ENCODE peak calls at places on chromosomes 6 and 20, in four cellular contexts. A is right cardiac atrium; F is activated naive CD8-positive, alpha-beta T cell treated with anti-CD3 and anti-CD28 coated beads, Interleukin-2, amount 10 ng/mL, durations not matched to agents 7 days and 5 days; H is naive thymus-derived CD8-positive, alpha-beta T cell. J is an unnamed sample.

GRCh38 chr20:24694727-24695528 is 225.5 kb downstream of the SYNDIG1 start:
- ATAC-seq in A (peak), F (no peak), H (no peak), J (no peak)

GRCh38 chr20:15188415-15188814 is 851.0 kb upstream of the FLRT3 start:
- ATAC-seq in A (no peak), F (no peak), H (no peak), J (no peak)

GRCh38 chr6:157811476-157812173 is 11.4 kb upstream of the SNX9 start:
- ATAC-seq in A (no peak), F (no peak), H (no peak), J (no peak)

GRCh38 chr6:133341607-133342158 is 100.5 kb downstream of the EYA4 start:
- ATAC-seq in A (no peak), F (no peak), H (no peak), J (no peak)

GRCh38 chr6:138235693-138236092 is 17.4 kb upstream of the PBOV1 start:
- ATAC-seq in A (no peak), F (no peak), H (no peak), J (no peak)

GRCh38 chr6:138085839-138086222 is 21.4 kb downstream of the PERP start:
- ATAC-seq in A (no peak), F (no peak), H (no peak), J (no peak)

GRCh38 chr6:167285077-167285770 is 5.9 kb upstream of the UNC93A start:
- ATAC-seq in A (no peak), F (no peak), H (no peak), J (no peak)

GRCh38 chr6:45327956-45328522 is at the start of gene RUNX2:
- ATAC-seq in A (no peak), F (peak), H (peak), J (no peak)

GRCh38 chr6:129252377-129253071 is 369.6 kb downstream of the LAMA2 start:
- ATAC-seq in A (no peak), F (no peak), H (no peak), J (no peak)

GRCh38 chr20:45487231-45487635 is 17.7 kb downstream of the WFDC2 start:
- ATAC-seq in A (no peak), F (no peak), H (no peak), J (no peak)

GRCh38 chr6:119040229-119040628 is 38.2 kb downstream of the FAM184A start:
- ATAC-seq in A (no peak), F (no peak), H (no peak), J (no peak)

GRCh38 chr20:45011108-45011526 is 44.8 kb downstream of the STK4 start:
- ATAC-seq in A (peak), F (peak), H (peak), J (peak)

GRCh38 chr6:37631295-37631694 is 66.4 kb downstream of the MDGA1 start:
- ATAC-seq in A (no peak), F (no peak), H (no peak), J (no peak)

GRCh38 chr6:85459224-85459901 is 9.5 kb downstream of the NT5E start:
- ATAC-seq in A (peak), F (no peak), H (no peak), J (no peak)

GRCh38 chr6:54236984-54237383 is 71.3 kb upstream of the TINAG start:
- ATAC-seq in A (peak), F (no peak), H (no peak), J (no peak)

GRCh38 chr6:16333580-16333979 is 95.2 kb downstream of the GMPR start:
- ATAC-seq in A (no peak), F (no peak), H (no peak), J (no peak)

GRCh38 chr6:52157301-52157930 is 28.8 kb upstream of the IL17A start:
- ATAC-seq in A (no peak), F (no peak), H (no peak), J (peak)

GRCh38 chr20:32991386-32991785 is 12.8 kb downstream of the SUN5 start:
- ATAC-seq in A (no peak), F (no peak), H (peak), J (no peak)

GRCh38 chr6:106609699-106610098 is 19.6 kb downstream of the RTN4IP1 start:
- ATAC-seq in A (no peak), F (no peak), H (no peak), J (no peak)

GRCh38 chr20:14093652-14094051 is 98.3 kb downstream of the MACROD2 start:
- ATAC-seq in A (no peak), F (no peak), H (no peak), J (no peak)